ENCODE peak calls at places on chromosomes 4 and X, in ten cellular contexts. One of them, this sample, is unnamed.

GRCh38 chrX:9351112-9351511 is 113.7 kb upstream of the TBL1X start:
- DNase-seq in H7: no peak
- DNase-seq in SJSA1: no peak
- DNase-seq in AG09309: no peak
- DNase-seq in kidney epithelial cell: no peak
- DNase-seq in heart left ventricle: no peak
- DNase-seq in left ventricle myocardium inferior: no peak
- DNase-seq in HCT116: no peak
- DNase-seq in OCI-LY7: no peak
- DNase-seq in bronchial epithelial cell: no peak
- DNase-seq in this sample: no peak

GRCh38 chr4:140996757-140997156 is 136.5 kb downstream of the RNF150 start:
- DNase-seq in heart left ventricle: no peak
- DNase-seq in OCI-LY7: no peak
- DNase-seq in AG09309: peak
- DNase-seq in H7: no peak
- DNase-seq in kidney epithelial cell: peak
- DNase-seq in left ventricle myocardium inferior: no peak
- DNase-seq in bronchial epithelial cell: no peak
- DNase-seq in SJSA1: peak
- DNase-seq in HCT116: no peak
- DNase-seq in this sample: no peak

GRCh38 chrX:42375080-42375479 is 402.9 kb downstream of the PPP1R2C start:
- DNase-seq in heart left ventricle: no peak
- DNase-seq in OCI-LY7: no peak
- DNase-seq in bronchial epithelial cell: no peak
- DNase-seq in kidney epithelial cell: no peak
- DNase-seq in H7: no peak
- DNase-seq in AG09309: no peak
- DNase-seq in left ventricle myocardium inferior: no peak
- DNase-seq in SJSA1: no peak
- DNase-seq in HCT116: no peak
- DNase-seq in this sample: no peak

GRCh38 chrX:72128881-72129280 is 2.8 kb downstream of the RTL5 start:
- DNase-seq in kidney epithelial cell: no peak
- DNase-seq in bronchial epithelial cell: no peak
- DNase-seq in AG09309: no peak
- DNase-seq in SJSA1: no peak
- DNase-seq in HCT116: no peak
- DNase-seq in H7: peak
- DNase-seq in OCI-LY7: no peak
- DNase-seq in heart left ventricle: no peak
- DNase-seq in left ventricle myocardium inferior: no peak
- DNase-seq in this sample: no peak

GRCh38 chr4:24137963-24138601 is 248.2 kb upstream of the PPARGC1A start:
- DNase-seq in heart left ventricle: no peak
- DNase-seq in HCT116: no peak
- DNase-seq in AG09309: no peak
- DNase-seq in bronchial epithelial cell: no peak
- DNase-seq in OCI-LY7: no peak
- DNase-seq in kidney epithelial cell: no peak
- DNase-seq in SJSA1: no peak
- DNase-seq in left ventricle myocardium inferior: no peak
- DNase-seq in H7: no peak
- DNase-seq in this sample: no peak

GRCh38 chrX:41684138-41684537 is 4.6 kb upstream of the GPR34 start:
- DNase-seq in HCT116: no peak
- DNase-seq in left ventricle myocardium inferior: no peak
- DNase-seq in bronchial epithelial cell: no peak
- DNase-seq in AG09309: no peak
- DNase-seq in heart left ventricle: no peak
- DNase-seq in H7: no peak
- DNase-seq in OCI-LY7: no peak
- DNase-seq in SJSA1: no peak
- DNase-seq in kidney epithelial cell: no peak
- DNase-seq in this sample: no peak

GRCh38 chr4:124144302-124144701 is 568.2 kb downstream of the ANKRD50 start:
- DNase-seq in OCI-LY7: no peak
- DNase-seq in left ventricle myocardium inferior: no peak
- DNase-seq in bronchial epithelial cell: no peak
- DNase-seq in SJSA1: no peak
- DNase-seq in AG09309: no peak
- DNase-seq in H7: no peak
- DNase-seq in HCT116: no peak
- DNase-seq in kidney epithelial cell: peak
- DNase-seq in heart left ventricle: no peak
- DNase-seq in this sample: no peak

GRCh38 chr4:99458911-99459447 is 23.8 kb upstream of the ADH7 start:
- DNase-seq in H7: no peak
- DNase-seq in SJSA1: no peak
- DNase-seq in kidney epithelial cell: peak
- DNase-seq in left ventricle myocardium inferior: no peak
- DNase-seq in heart left ventricle: no peak
- DNase-seq in AG09309: no peak
- DNase-seq in HCT116: no peak
- DNase-seq in bronchial epithelial cell: peak
- DNase-seq in OCI-LY7: no peak
- DNase-seq in this sample: no peak

GRCh38 chr4:67122029-67122428 is 423.3 kb downstream of the CENPC start:
- DNase-seq in AG09309: no peak
- DNase-seq in left ventricle myocardium inferior: no peak
- DNase-seq in SJSA1: no peak
- DNase-seq in HCT116: no peak
- DNase-seq in heart left ventricle: no peak
- DNase-seq in bronchial epithelial cell: peak
- DNase-seq in kidney epithelial cell: no peak
- DNase-seq in OCI-LY7: no peak
- DNase-seq in H7: peak
- DNase-seq in this sample: no peak

GRCh38 chr4:125780747-125781146 is 466.0 kb downstream of the FAT4 start:
- DNase-seq in OCI-LY7: no peak
- DNase-seq in bronchial epithelial cell: no peak
- DNase-seq in AG09309: no peak
- DNase-seq in HCT116: no peak
- DNase-seq in left ventricle myocardium inferior: no peak
- DNase-seq in SJSA1: no peak
- DNase-seq in H7: no peak
- DNase-seq in heart left ventricle: no peak
- DNase-seq in kidney epithelial cell: no peak
- DNase-seq in this sample: no peak

GRCh38 chr4:125780159-125780558 is 465.4 kb downstream of the FAT4 start:
- DNase-seq in SJSA1: no peak
- DNase-seq in HCT116: no peak
- DNase-seq in H7: no peak
- DNase-seq in AG09309: no peak
- DNase-seq in left ventricle myocardium inferior: no peak
- DNase-seq in OCI-LY7: no peak
- DNase-seq in bronchial epithelial cell: peak
- DNase-seq in heart left ventricle: no peak
- DNase-seq in kidney epithelial cell: no peak
- DNase-seq in this sample: no peak

GRCh38 chr4:125776146-125776545 is 461.4 kb downstream of the FAT4 start:
- DNase-seq in kidney epithelial cell: no peak
- DNase-seq in H7: no peak
- DNase-seq in HCT116: no peak
- DNase-seq in heart left ventricle: no peak
- DNase-seq in bronchial epithelial cell: no peak
- DNase-seq in SJSA1: no peak
- DNase-seq in OCI-LY7: no peak
- DNase-seq in AG09309: no peak
- DNase-seq in left ventricle myocardium inferior: no peak
- DNase-seq in this sample: no peak

GRCh38 chr4:125784741-125785140 is 470.0 kb downstream of the FAT4 start:
- DNase-seq in HCT116: no peak
- DNase-seq in H7: no peak
- DNase-seq in heart left ventricle: no peak
- DNase-seq in bronchial epithelial cell: no peak
- DNase-seq in SJSA1: no peak
- DNase-seq in OCI-LY7: no peak
- DNase-seq in AG09309: no peak
- DNase-seq in kidney epithelial cell: no peak
- DNase-seq in left ventricle myocardium inferior: no peak
- DNase-seq in this sample: no peak

GRCh38 chr4:125781656-125782055 is 466.9 kb downstream of the FAT4 start:
- DNase-seq in kidney epithelial cell: no peak
- DNase-seq in OCI-LY7: no peak
- DNase-seq in heart left ventricle: no peak
- DNase-seq in left ventricle myocardium inferior: no peak
- DNase-seq in bronchial epithelial cell: no peak
- DNase-seq in HCT116: no peak
- DNase-seq in H7: no peak
- DNase-seq in SJSA1: no peak
- DNase-seq in AG09309: no peak
- DNase-seq in this sample: no peak
- H3K4me3 ChIP-seq in kidney epithelial cell: no peak
- H3K4me3 ChIP-seq in OCI-LY7: no peak
- H3K4me3 ChIP-seq in heart left ventricle: no peak
- H3K4me3 ChIP-seq in left ventricle myocardium inferior: no peak
- H3K4me3 ChIP-seq in bronchial epithelial cell: no peak
- H3K4me3 ChIP-seq in HCT116: no peak
- H3K4me3 ChIP-seq in H7: no peak
- H3K4me3 ChIP-seq in SJSA1: no peak
- H3K4me3 ChIP-seq in AG09309: no peak
- H3K4me3 ChIP-seq in this sample: no peak

GRCh38 chr4:119136541-119136940 is 909 bp downstream of the MYOZ2 start:
- DNase-seq in SJSA1: no peak
- DNase-seq in AG09309: no peak
- DNase-seq in bronchial epithelial cell: no peak
- DNase-seq in HCT116: no peak
- DNase-seq in left ventricle myocardium inferior: no peak
- DNase-seq in kidney epithelial cell: no peak
- DNase-seq in H7: no peak
- DNase-seq in heart left ventricle: no peak
- DNase-seq in OCI-LY7: no peak
- DNase-seq in this sample: no peak

GRCh38 chr4:119142837-119143236 is 7.2 kb downstream of the MYOZ2 start:
- DNase-seq in H7: no peak
- DNase-seq in SJSA1: no peak
- DNase-seq in AG09309: no peak
- DNase-seq in OCI-LY7: no peak
- DNase-seq in HCT116: no peak
- DNase-seq in left ventricle myocardium inferior: no peak
- DNase-seq in heart left ventricle: no peak
- DNase-seq in kidney epithelial cell: no peak
- DNase-seq in bronchial epithelial cell: no peak
- DNase-seq in this sample: no peak

GRCh38 chr4:119139822-119140252 is 4.2 kb downstream of the MYOZ2 start:
- DNase-seq in H7: no peak
- DNase-seq in kidney epithelial cell: no peak
- DNase-seq in SJSA1: no peak
- DNase-seq in AG09309: no peak
- DNase-seq in HCT116: no peak
- DNase-seq in heart left ventricle: no peak
- DNase-seq in bronchial epithelial cell: no peak
- DNase-seq in left ventricle myocardium inferior: no peak
- DNase-seq in OCI-LY7: peak
- DNase-seq in this sample: no peak

GRCh38 chr4:119138046-119138445 is 2.4 kb downstream of the MYOZ2 start:
- DNase-seq in AG09309: no peak
- DNase-seq in HCT116: no peak
- DNase-seq in heart left ventricle: peak
- DNase-seq in bronchial epithelial cell: no peak
- DNase-seq in SJSA1: peak
- DNase-seq in kidney epithelial cell: no peak
- DNase-seq in OCI-LY7: no peak
- DNase-seq in left ventricle myocardium inferior: no peak
- DNase-seq in H7: peak
- DNase-seq in this sample: no peak

DNA sequence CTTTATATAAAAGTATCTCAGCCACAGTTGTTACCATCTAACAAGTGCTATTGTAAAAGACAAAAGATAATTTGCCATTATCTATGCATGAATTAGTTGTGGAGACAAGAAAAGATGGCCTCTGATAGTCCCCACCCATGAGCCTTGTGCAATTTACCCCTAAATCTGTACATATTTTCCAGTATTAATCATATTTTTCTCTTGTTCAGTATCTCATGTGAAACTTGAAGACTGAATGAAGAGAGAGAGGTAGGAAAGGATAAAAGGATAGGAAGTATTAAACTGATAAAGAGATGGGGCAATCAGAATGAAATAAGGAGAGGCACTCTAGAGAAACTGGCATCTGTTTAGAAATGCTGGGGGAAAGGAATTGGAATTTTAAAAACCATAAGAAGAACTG is 3.7 kb downstream of the MYOZ2 start:
- DNase-seq in H7: no peak
- DNase-seq in HCT116: no peak
- DNase-seq in OCI-LY7: no peak
- DNase-seq in left ventricle myocardium inferior: no peak
- DNase-seq in AG09309: no peak
- DNase-seq in bronchial epithelial cell: peak
- DNase-seq in heart left ventricle: no peak
- DNase-seq in kidney epithelial cell: no peak
- DNase-seq in SJSA1: no peak
- DNase-seq in this sample: no peak
- H3K4me3 ChIP-seq in H7: no peak
- H3K4me3 ChIP-seq in HCT116: no peak
- H3K4me3 ChIP-seq in OCI-LY7: peak
- H3K4me3 ChIP-seq in left ventricle myocardium inferior: peak
- H3K4me3 ChIP-seq in AG09309: no peak
- H3K4me3 ChIP-seq in bronchial epithelial cell: no peak
- H3K4me3 ChIP-seq in heart left ventricle: peak
- H3K4me3 ChIP-seq in kidney epithelial cell: no peak
- H3K4me3 ChIP-seq in SJSA1: no peak
- H3K4me3 ChIP-seq in this sample: peak

GRCh38 chrX:30576881-30577280 is 685 bp downstream of the TASL start:
- DNase-seq in SJSA1: no peak
- DNase-seq in left ventricle myocardium inferior: no peak
- DNase-seq in kidney epithelial cell: no peak
- DNase-seq in HCT116: no peak
- DNase-seq in H7: no peak
- DNase-seq in heart left ventricle: no peak
- DNase-seq in AG09309: no peak
- DNase-seq in OCI-LY7: no peak
- DNase-seq in bronchial epithelial cell: no peak
- DNase-seq in this sample: no peak
- H3K4me3 ChIP-seq in SJSA1: no peak
- H3K4me3 ChIP-seq in left ventricle myocardium inferior: no peak
- H3K4me3 ChIP-seq in kidney epithelial cell: no peak
- H3K4me3 ChIP-seq in HCT116: no peak
- H3K4me3 ChIP-seq in H7: no peak
- H3K4me3 ChIP-seq in heart left ventricle: no peak
- H3K4me3 ChIP-seq in AG09309: no peak
- H3K4me3 ChIP-seq in OCI-LY7: peak
- H3K4me3 ChIP-seq in bronchial epithelial cell: no peak
- H3K4me3 ChIP-seq in this sample: no peak

DNA sequence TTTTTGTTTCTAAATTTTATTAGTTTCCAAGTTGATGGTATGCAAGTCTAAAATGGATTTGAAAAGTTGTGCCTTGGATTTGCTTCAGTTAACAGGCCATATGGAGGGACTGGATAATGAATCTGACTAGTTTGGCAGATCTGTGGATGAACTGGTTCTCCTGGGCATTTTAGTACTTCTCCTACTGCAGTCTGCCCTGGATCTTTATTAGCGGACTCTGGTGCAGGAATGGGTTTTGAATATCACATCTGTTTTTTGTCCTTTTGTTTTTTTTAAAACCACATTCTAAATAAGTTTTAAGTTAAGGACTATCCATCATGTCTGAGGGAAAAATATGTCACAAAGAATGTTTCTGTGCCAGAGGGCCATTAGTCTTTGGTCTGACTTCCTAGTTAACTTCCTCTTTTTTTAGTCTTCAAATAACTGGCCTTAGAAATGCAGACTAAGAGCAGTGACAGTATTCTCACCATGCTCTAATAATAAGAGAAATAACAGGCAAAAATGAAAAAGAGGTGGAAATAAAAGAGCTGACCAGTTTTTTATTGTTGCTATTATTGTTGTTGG is 13.9 kb upstream of the DCK start:
- DNase-seq in OCI-LY7: peak
- DNase-seq in H7: no peak
- DNase-seq in bronchial epithelial cell: no peak
- DNase-seq in heart left ventricle: no peak
- DNase-seq in HCT116: no peak
- DNase-seq in AG09309: no peak
- DNase-seq in left ventricle myocardium inferior: no peak
- DNase-seq in SJSA1: no peak
- DNase-seq in kidney epithelial cell: no peak
- DNase-seq in this sample: no peak
- H3K4me3 ChIP-seq in OCI-LY7: no peak
- H3K4me3 ChIP-seq in H7: no peak
- H3K4me3 ChIP-seq in bronchial epithelial cell: no peak
- H3K4me3 ChIP-seq in heart left ventricle: no peak
- H3K4me3 ChIP-seq in HCT116: no peak
- H3K4me3 ChIP-seq in AG09309: no peak
- H3K4me3 ChIP-seq in left ventricle myocardium inferior: no peak
- H3K4me3 ChIP-seq in SJSA1: no peak
- H3K4me3 ChIP-seq in kidney epithelial cell: no peak
- H3K4me3 ChIP-seq in this sample: no peak

This sample was measured in psoas muscle.